ENCODE peak calls at places on chromosomes 16 and 17, in five cellular contexts. T is heart right ventricle; U is uterus; L is tibial artery; W is effector memory CD4-positive, alpha-beta T cell. P is an unnamed sample.
A peak's percentile ranks its signal among the peaks of the same experiment; 100 is the strongest.

GRCh38 chr16:85913141-85913601 is 14.2 kb downstream of the IRF8 start:
- DNase-seq in T (no peak), U (no peak), L (no peak), W (no peak), P (no peak)

GRCh38 chr17:81049973-81050551 is 15.1 kb downstream of the BAIAP2 start:
- DNase-seq in T (peak; percentile 65), U (no peak), L (peak; percentile 68), W (no peak), P (peak; percentile 74)

GRCh38 chr17:58575511-58575910 is 61.1 kb upstream of the MTMR4 start:
- DNase-seq in T (no peak), U (no peak), L (no peak), W (no peak), P (no peak)

GRCh38 chr17:16363749-16364536 is 10.7 kb upstream of the CENPV start:
- DNase-seq in T (peak; percentile 63), U (peak; percentile 79), L (peak; percentile 81), W (peak; percentile 43), P (peak; percentile 77)

GRCh38 chr17:51351890-51352289 is 91.5 kb downstream of the UTP18 start:
- DNase-seq in T (peak; percentile 23), U (no peak), L (no peak), W (no peak), P (no peak)

GRCh38 chr16:4697867-4698291 is 4.5 kb downstream of the NUDT16L1 start:
- DNase-seq in T (no peak), U (no peak), L (no peak), W (no peak), P (no peak)

GRCh38 chr17:44269118-44269794 is 1.3 kb upstream of the SLC4A1 start:
- DNase-seq in T (no peak), U (no peak), L (no peak), W (no peak), P (no peak)

GRCh38 chr16:20298452-20298851 is 28.9 kb downstream of the GP2 start:
- DNase-seq in T (no peak), U (no peak), L (no peak), W (no peak), P (no peak)

GRCh38 chr16:10981697-10982216 is 37.4 kb downstream of the CLEC16A start:
- DNase-seq in T (no peak), U (no peak), L (no peak), W (no peak), P (no peak)

GRCh38 chr16:8571061-8571596 is 19.2 kb downstream of the TMEM114 start:
- DNase-seq in T (no peak), U (no peak), L (no peak), W (no peak), P (no peak)

GRCh38 chr17:46944931-46945330 is 22.0 kb downstream of the GOSR2 start:
- DNase-seq in T (no peak), U (no peak), L (no peak), W (no peak), P (no peak)

GRCh38 chr17:69567130-69567529 is 152.6 kb downstream of the MAP2K6 start:
- DNase-seq in T (no peak), U (no peak), L (no peak), W (no peak), P (no peak)

GRCh38 chr16:71846443-71846842 is 667 bp downstream of the ATXN1L start:
- DNase-seq in T (no peak), U (no peak), L (no peak), W (no peak), P (no peak)

GRCh38 chr17:12180644-12181261 is 160.1 kb downstream of the MAP2K4 start:
- DNase-seq in T (no peak), U (peak; percentile 42), L (no peak), W (no peak), P (no peak)

GRCh38 chr16:29899516-29900101 is at the start of gene SEZ6L2:
- DNase-seq in T (peak; percentile 81), U (peak; percentile 62), L (peak; percentile 45), W (no peak), P (peak; percentile 79)

GRCh38 chr17:71845354-71845753 is 275.5 kb upstream of the SOX9 start:
- DNase-seq in T (no peak), U (no peak), L (no peak), W (no peak), P (no peak)

GRCh38 chr17:50169121-50169764 is 3.4 kb downstream of the SGCA start:
- DNase-seq in T (peak; percentile 24), U (peak; percentile 63), L (no peak), W (peak; percentile 32), P (peak; percentile 52)

GRCh38 chr17:58402047-58402446 is 15.3 kb downstream of the RNF43 start:
- DNase-seq in T (no peak), U (no peak), L (no peak), W (no peak), P (no peak)

GRCh38 chr17:20187049-20187448 is 177.9 kb downstream of the SPECC1 start:
- DNase-seq in T (no peak), U (no peak), L (no peak), W (no peak), P (no peak)

GRCh38 chr16:79707867-79708266 is 107.3 kb upstream of the MAF start:
- DNase-seq in T (peak; percentile 59), U (peak; percentile 66), L (peak; percentile 64), W (no peak), P (peak; percentile 45)

GRCh38 chr17:9926150-9926804 is 21.2 kb upstream of the RCVRN start:
- DNase-seq in T (no peak), U (no peak), L (no peak), W (no peak), P (no peak)

GRCh38 chr17:80082403-80083135 is 18.8 kb upstream of the GAA start:
- DNase-seq in T (no peak), U (peak; percentile 70), L (peak; percentile 77), W (no peak), P (peak; percentile 66)

GRCh38 chr17:80817321-80817845 is 174.3 kb upstream of the CHMP6 start:
- DNase-seq in T (no peak), U (no peak), L (no peak), W (no peak), P (no peak)

GRCh38 chr17:64008346-64008745 is 10.2 kb downstream of the PRR29 start:
- DNase-seq in T (no peak), U (no peak), L (no peak), W (no peak), P (no peak)

GRCh38 chr16:84583995-84584394 is 33.9 kb downstream of the COTL1 start:
- DNase-seq in T (no peak), U (no peak), L (no peak), W (no peak), P (no peak)

GRCh38 chr17:70780031-70780430 is 610.7 kb downstream of the KCNJ2 start:
- DNase-seq in T (no peak), U (no peak), L (no peak), W (no peak), P (no peak)

GRCh38 chr17:60102632-60103047 is 23.9 kb upstream of the HEATR6 start:
- DNase-seq in T (peak; percentile 29), U (no peak), L (peak; percentile 25), W (no peak), P (peak; percentile 43)

GRCh38 chr16:10067406-10067805 is 114.8 kb downstream of the GRIN2A start:
- DNase-seq in T (no peak), U (no peak), L (no peak), W (no peak), P (no peak)

GRCh38 chr16:66342294-66342900 is 24.1 kb upstream of the CDH5 start:
- DNase-seq in T (no peak), U (no peak), L (no peak), W (no peak), P (no peak)

GRCh38 chr16:88711750-88712340 is 5.5 kb downstream of the CTU2 start:
- DNase-seq in T (no peak), U (no peak), L (no peak), W (no peak), P (no peak)

DNA sequence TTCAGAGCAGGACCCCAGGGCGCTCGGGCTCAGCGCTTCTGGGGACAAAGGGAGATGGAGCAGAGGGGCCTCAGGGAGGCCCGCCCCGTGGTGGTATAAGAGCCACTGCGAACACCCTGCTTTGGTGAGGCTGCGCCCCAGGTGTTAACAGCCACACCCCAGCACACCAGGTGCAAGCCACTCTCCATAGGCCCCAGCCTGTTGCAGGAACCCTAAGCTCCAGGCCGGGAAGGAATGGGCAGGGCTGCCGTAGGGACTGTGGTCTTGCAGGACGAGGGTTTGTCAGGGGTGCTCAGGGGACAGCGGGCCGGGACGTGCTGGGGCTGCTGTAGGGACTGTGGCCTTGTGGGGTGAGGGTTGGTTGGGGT is 17.0 kb upstream of the SSTR5 start:
- DNase-seq in T (no peak), U (no peak), L (no peak), W (no peak), P (no peak)
- H3K27me3 ChIP-seq in T (peaks cover 20% of the 10 kb centered on the region), U (no peaks in the 10 kb centered on the region), L (peaks cover 74% of the 10 kb centered on the region), W (peaks cover 4% of the 10 kb centered on the region), P (peaks cover 3% of the 10 kb centered on the region)

DNA sequence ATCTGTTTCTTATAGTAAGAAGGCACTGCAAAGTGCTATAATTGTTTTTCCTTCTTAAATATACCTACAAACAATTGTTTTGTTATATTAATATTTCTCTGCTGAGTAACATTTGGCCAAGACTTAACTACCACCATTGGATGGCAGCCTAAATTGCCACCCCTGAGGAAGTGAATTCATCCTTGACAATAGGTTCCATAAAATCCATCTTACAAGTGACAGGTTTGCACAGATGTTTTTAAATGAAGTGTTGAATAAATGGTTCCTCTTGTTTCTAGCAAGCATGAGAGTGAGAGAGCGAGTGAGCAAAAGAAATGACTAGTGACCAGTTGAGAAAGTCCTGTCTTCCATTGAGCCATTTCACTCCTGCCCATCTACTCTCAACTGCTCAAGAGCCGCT is 8.3 kb upstream of the MPHOSPH6 start:
- DNase-seq in T (no peak), U (no peak), L (no peak), W (no peak), P (no peak)
- H3K27me3 ChIP-seq in T (peaks cover 23% of the 10 kb centered on the region), U (no peaks in the 10 kb centered on the region), L (peaks cover 2% of the 10 kb centered on the region), W (peaks cover 2% of the 10 kb centered on the region), P (no peaks in the 10 kb centered on the region)

DNA sequence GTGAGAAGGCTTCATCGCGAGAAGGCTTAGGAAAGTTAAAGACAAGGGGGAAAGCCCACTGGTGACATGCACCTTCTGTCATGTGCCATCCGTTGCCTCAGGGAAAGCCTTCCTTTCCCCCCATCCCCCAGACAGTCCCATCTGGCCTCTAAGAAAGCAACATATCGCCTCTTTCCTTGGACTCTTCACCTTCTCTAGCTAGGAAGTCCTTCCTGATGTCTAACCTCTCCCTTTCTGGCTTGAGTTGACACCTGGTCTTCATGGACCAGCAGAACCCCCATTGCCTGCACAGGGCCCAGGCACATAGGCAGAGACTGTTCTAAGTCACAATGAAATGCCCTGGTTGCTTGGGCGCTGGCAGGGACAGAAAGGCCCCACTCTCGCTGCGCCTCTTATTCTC is 2.2 kb downstream of the FOXN1 start:
- DNase-seq in T (no peak), U (no peak), L (no peak), W (no peak), P (no peak)
- H3K27me3 ChIP-seq in T (peaks cover 60% of the 10 kb centered on the region), U (peaks cover 8% of the 10 kb centered on the region), L (peaks cover 74% of the 10 kb centered on the region), W (no peaks in the 10 kb centered on the region), P (no peaks in the 10 kb centered on the region)

GRCh38 chr17:8120520-8121443 is 2.5 kb upstream of the ALOXE3 start:
- DNase-seq in T (peak; percentile 54), U (peak; percentile 58), L (no peak), W (peak; percentile 47), P (peak; percentile 72)
- H3K27me3 ChIP-seq in T (peaks cover 39% of the 10 kb centered on the region), U (no peaks in the 10 kb centered on the region), L (peaks cover 21% of the 10 kb centered on the region), W (peaks cover 4% of the 10 kb centered on the region), P (no peaks in the 10 kb centered on the region)

P was measured in lung.